ENCODE peak calls at places on chromosomes 6 and 20, in five cellular contexts. V is pancreas, Q is psoas muscle, W is GM23248, T is sigmoid colon. P is an unnamed sample.

GRCh38 chr6:84772428-84773132 is 8.2 kb upstream of the TBX18 start:
- DNase-seq in V (no peak), Q (no peak), W (peak; percentile 37), T (no peak), P (no peak)

GRCh38 chr20:9040874-9041524 is 27.9 kb upstream of the PLCB4 start:
- DNase-seq in V (no peak), Q (no peak), W (peak; percentile 69), T (no peak), P (no peak)

GRCh38 chr6:10417681-10418104 is 2.8 kb upstream of the TFAP2A start:
- DNase-seq in V (no peak), Q (no peak), W (no peak), T (no peak), P (no peak)

GRCh38 chr6:127178746-127179145 is 60.3 kb downstream of the RSPO3 start:
- DNase-seq in V (no peak), Q (no peak), W (peak; percentile 42), T (no peak), P (no peak)

GRCh38 chr20:35561268-35561667 is 19.4 kb downstream of the ERGIC3 start:
- DNase-seq in V (no peak), Q (no peak), W (peak; percentile 71), T (no peak), P (peak; percentile 39)

GRCh38 chr6:156771047-156771446 is 6.1 kb upstream of the ARID1B start:
- DNase-seq in V (no peak), Q (no peak), W (peak; percentile 60), T (no peak), P (no peak)

GRCh38 chr6:56660374-56660730 is 17.7 kb upstream of the DST start:
- DNase-seq in V (no peak), Q (no peak), W (no peak), T (no peak), P (no peak)

GRCh38 chr20:53291548-53291947 is 302.1 kb downstream of the ZNF217 start:
- DNase-seq in V (no peak), Q (no peak), W (no peak), T (no peak), P (no peak)

GRCh38 chr20:48826883-48827771 is 672 bp downstream of the PREX1 start:
- DNase-seq in V (no peak), Q (no peak), W (peak; percentile 36), T (no peak), P (peak; percentile 19)

GRCh38 chr6:155121699-155122098 is 126.6 kb downstream of the TIAM2 start:
- DNase-seq in V (no peak), Q (peak; percentile 35), W (peak; percentile 59), T (peak; percentile 67), P (no peak)
- H3K4me3 ChIP-seq in V (no peak overlapping the region), Q (peak overlapping the region; percentile 18), W (peak overlapping the region; percentile 57), T (peak overlapping the region; percentile 5), P (no peak overlapping the region)

GRCh38 chr20:22232473-22232872 is 351.9 kb downstream of the FOXA2 start:
- DNase-seq in V (no peak), Q (no peak), W (no peak), T (no peak), P (no peak)
- H3K4me3 ChIP-seq in V (no peak overlapping the region), Q (no peak overlapping the region), W (no peak overlapping the region), T (no peak overlapping the region), P (no peak overlapping the region)

GRCh38 chr20:5136096-5136495 is 9.3 kb downstream of the CDS2 start:
- DNase-seq in V (no peak), Q (no peak), W (no peak), T (no peak), P (no peak)
- H3K4me3 ChIP-seq in V (no peak overlapping the region), Q (no peak overlapping the region), W (no peak overlapping the region), T (no peak overlapping the region), P (no peak overlapping the region)

GRCh38 chr6:34657307-34657978 is 39.1 kb downstream of the ILRUN start:
- DNase-seq in V (peak; percentile 68), Q (no peak), W (peak; percentile 90), T (peak; percentile 70), P (peak; percentile 60)
- H3K4me3 ChIP-seq in V (no peak overlapping the region), Q (peak overlapping the region; percentile 61), W (peak overlapping the region; percentile 76), T (peak overlapping the region; percentile 23), P (peak overlapping the region; percentile 26)

GRCh38 chr6:90294008-90294511 is 2.6 kb downstream of the BACH2 start:
- DNase-seq in V (no peak), Q (no peak), W (no peak), T (no peak), P (no peak)

GRCh38 chr6:90290991-90291390 is 5.7 kb downstream of the BACH2 start:
- DNase-seq in V (no peak), Q (no peak), W (no peak), T (no peak), P (no peak)

GRCh38 chr6:90294614-90294988 is 2.0 kb downstream of the BACH2 start:
- DNase-seq in V (no peak), Q (no peak), W (peak; percentile 15), T (no peak), P (no peak)

GRCh38 chr6:90294989-90295853 is 1.4 kb downstream of the BACH2 start:
- DNase-seq in V (peak; percentile 33), Q (peak; percentile 46), W (peak; percentile 47), T (peak; percentile 72), P (peak; percentile 32)

DNA sequence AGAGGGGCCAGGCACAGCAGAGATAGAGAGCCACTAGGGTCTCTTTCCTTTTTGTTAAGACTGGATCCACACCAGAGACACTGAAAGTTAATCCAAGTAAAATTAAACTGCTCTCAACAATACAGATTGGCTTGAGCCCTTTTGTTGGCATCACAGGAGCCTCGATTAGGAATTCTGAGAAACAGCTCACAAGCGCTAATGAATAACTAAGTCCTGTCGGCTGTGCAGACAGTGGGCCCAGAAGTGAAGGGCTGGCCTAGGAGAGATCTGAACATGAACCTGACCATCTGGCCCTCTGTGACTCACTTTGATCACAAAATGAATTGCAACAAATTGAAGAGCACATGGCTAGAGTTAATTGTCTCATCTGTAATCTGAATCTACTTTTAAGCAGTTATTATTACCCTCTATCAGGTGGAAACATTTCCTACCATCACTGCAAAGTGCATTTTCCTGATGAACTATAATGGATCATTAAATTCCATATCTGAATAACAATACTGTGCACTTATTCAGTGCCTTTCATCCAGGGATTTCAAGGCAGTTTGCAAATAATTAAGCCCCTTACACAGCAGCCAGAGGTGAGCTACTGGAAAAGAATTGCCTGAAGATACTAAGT is 3.2 kb downstream of the BACH2 start:
- DNase-seq in V (no peak), Q (no peak), W (no peak), T (no peak), P (no peak)
- H3K4me3 ChIP-seq in V (no peak overlapping the region), Q (peak overlapping the region; percentile 85), W (no peak overlapping the region), T (no peak overlapping the region), P (no peak overlapping the region)

DNA sequence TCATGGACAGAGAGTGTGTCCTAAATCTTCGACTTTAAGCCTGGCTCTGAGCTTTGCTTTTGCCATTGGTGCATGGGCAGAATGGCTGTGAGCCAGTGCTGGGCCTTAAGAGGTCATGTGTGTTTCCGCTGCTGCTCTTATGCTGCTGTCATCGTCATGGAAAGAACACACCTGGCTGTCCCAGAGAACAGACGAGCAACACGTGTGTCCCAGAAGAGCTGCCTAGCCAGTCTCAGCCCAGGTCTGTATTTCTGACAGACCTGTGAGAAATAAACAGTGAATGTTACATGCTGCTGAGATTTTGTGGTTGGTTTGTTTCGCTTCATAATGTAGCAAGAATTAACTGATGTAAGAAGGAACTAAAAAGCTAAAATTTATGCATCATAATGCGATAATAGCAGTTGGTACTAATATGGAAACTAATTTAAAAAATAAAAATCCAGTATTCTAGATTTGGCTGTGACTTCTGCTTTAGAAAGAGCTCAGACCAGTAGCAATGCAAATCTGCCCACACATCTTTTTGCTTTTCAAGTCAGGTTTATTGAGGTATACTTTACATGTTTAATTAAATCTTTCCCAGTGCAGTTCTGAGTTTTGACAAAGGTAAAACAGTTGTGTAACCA is 11.5 kb upstream of the SCP2D1 start:
- DNase-seq in V (no peak), Q (no peak), W (no peak), T (no peak), P (no peak)
- H3K4me3 ChIP-seq in V (no peak overlapping the region), Q (no peak overlapping the region), W (no peak overlapping the region), T (no peak overlapping the region), P (no peak overlapping the region)

GRCh38 chr6:37704923-37705238 is 7.2 kb upstream of the MDGA1 start:
- DNase-seq in V (no peak), Q (no peak), W (no peak), T (no peak), P (no peak)
- H3K4me3 ChIP-seq in V (peak overlapping the region; percentile 10), Q (peak overlapping the region; percentile 59), W (peak overlapping the region; percentile 72), T (peak overlapping the region; percentile 41), P (peak overlapping the region; percentile 47)

P was measured in transverse colon.